ENCODE peak calls at places on chromosomes 6 and 20, in eight cellular contexts. Q, P, D, V, A, Z, X and Y are unnamed samples.
A peak's percentile ranks its signal among the peaks of the same experiment; 100 is the strongest.

GRCh38 chr6:118639054-118639964 is 12.1 kb downstream of the CEP85L start:
- DNase-seq in Q (no peak), P (no peak), D (no peak), V (no peak), A (no peak), Z (no peak), X (no peak), Y (no peak)

GRCh38 chr6:107185570-107185969 is 70.3 kb upstream of the BEND3 start:
- DNase-seq in Q (no peak), P (no peak), D (peak; percentile 8), V (peak; percentile 11), A (no peak), Z (peak; percentile 19), X (peak; percentile 54), Y (peak; percentile 10)

GRCh38 chr6:40302856-40303449 is 284.2 kb downstream of the LRFN2 start:
- DNase-seq in Q (no peak), P (no peak), D (no peak), V (no peak), A (no peak), Z (no peak), X (no peak), Y (peak; percentile 96)

GRCh38 chr20:32227744-32228688 is 20.3 kb downstream of the POFUT1 start:
- DNase-seq in Q (no peak), P (no peak), D (no peak), V (no peak), A (no peak), Z (no peak), X (no peak), Y (no peak)

GRCh38 chr6:107987805-107988204 is 29.8 kb upstream of the SEC63 start:
- DNase-seq in Q (no peak), P (no peak), D (no peak), V (no peak), A (no peak), Z (no peak), X (no peak), Y (no peak)

GRCh38 chr6:36847152-36847551 is 7.9 kb upstream of the CPNE5 start:
- DNase-seq in Q (no peak), P (no peak), D (no peak), V (no peak), A (no peak), Z (no peak), X (no peak), Y (peak; percentile 62)

GRCh38 chr6:55913213-55914195 is 38.1 kb upstream of the BMP5 start:
- DNase-seq in Q (no peak), P (no peak), D (peak; percentile 15), V (no peak), A (no peak), Z (no peak), X (no peak), Y (peak; percentile 67)

GRCh38 chr6:97656706-97657350 is 373.8 kb upstream of the MMS22L start:
- DNase-seq in Q (no peak), P (no peak), D (no peak), V (no peak), A (no peak), Z (no peak), X (no peak), Y (no peak)

GRCh38 chr20:53949319-53949839 is 121.0 kb downstream of the BCAS1 start:
- DNase-seq in Q (peak; percentile 76), P (peak; percentile 64), D (peak; percentile 98), V (no peak), A (peak; percentile 86), Z (peak; percentile 92), X (no peak), Y (no peak)

GRCh38 chr6:116033687-116034303 is 26.9 kb downstream of the FRK start:
- DNase-seq in Q (no peak), P (no peak), D (no peak), V (no peak), A (no peak), Z (no peak), X (no peak), Y (no peak)

GRCh38 chr6:30685977-30686907 is at the start of gene PPP1R18:
- DNase-seq in Q (peak; percentile 86), P (peak; percentile 72), D (peak; percentile 72), V (peak; percentile 66), A (peak; percentile 88), Z (peak; percentile 70), X (peak; percentile 85), Y (peak; percentile 83)

GRCh38 chr6:129140571-129140970 is 257.6 kb downstream of the LAMA2 start:
- DNase-seq in Q (no peak), P (no peak), D (no peak), V (no peak), A (no peak), Z (no peak), X (no peak), Y (no peak)

GRCh38 chr20:20677186-20677585 is 35.3 kb downstream of the RALGAPA2 start:
- DNase-seq in Q (no peak), P (no peak), D (no peak), V (no peak), A (no peak), Z (no peak), X (no peak), Y (no peak)

GRCh38 chr20:63836335-63837133 is 5.5 kb upstream of the ZBTB46 start:
- DNase-seq in Q (no peak), P (no peak), D (no peak), V (no peak), A (no peak), Z (no peak), X (no peak), Y (peak; percentile 30)

GRCh38 chr20:46823271-46823747 is 71.3 kb upstream of the EYA2 start:
- DNase-seq in Q (no peak), P (no peak), D (no peak), V (no peak), A (no peak), Z (no peak), X (peak; percentile 30), Y (no peak)

GRCh38 chr20:14406495-14406894 is 69.1 kb upstream of the FLRT3 start:
- DNase-seq in Q (no peak), P (no peak), D (peak; percentile 94), V (no peak), A (no peak), Z (no peak), X (no peak), Y (no peak)

GRCh38 chr6:71279740-71280139 is 8.9 kb upstream of the OGFRL1 start:
- DNase-seq in Q (no peak), P (no peak), D (no peak), V (no peak), A (no peak), Z (no peak), X (no peak), Y (no peak)

GRCh38 chr6:134034951-134035822 is 17.2 kb downstream of the SLC2A12 start:
- DNase-seq in Q (no peak), P (no peak), D (peak; percentile 68), V (no peak), A (no peak), Z (no peak), X (no peak), Y (no peak)

GRCh38 chr6:137676888-137677287 is 182.7 kb upstream of the OLIG3 start:
- DNase-seq in Q (no peak), P (no peak), D (no peak), V (no peak), A (no peak), Z (no peak), X (no peak), Y (no peak)

GRCh38 chr6:134870677-134871498 is 79.0 kb downstream of the ALDH8A1 start:
- DNase-seq in Q (no peak), P (no peak), D (no peak), V (no peak), A (no peak), Z (no peak), X (no peak), Y (no peak)

GRCh38 chr20:15643713-15644112 is 929.5 kb downstream of the KIF16B start:
- DNase-seq in Q (no peak), P (no peak), D (peak; percentile 51), V (no peak), A (no peak), Z (no peak), X (no peak), Y (no peak)

GRCh38 chr20:36215778-36216177 is 20.5 kb upstream of the AAR2 start:
- DNase-seq in Q (no peak), P (no peak), D (no peak), V (no peak), A (no peak), Z (no peak), X (no peak), Y (no peak)

GRCh38 chr20:45253260-45253659 is 1.1 kb downstream of the SLPI start:
- DNase-seq in Q (no peak), P (no peak), D (peak; percentile 88), V (no peak), A (no peak), Z (no peak), X (no peak), Y (no peak)

GRCh38 chr6:149190228-149190831 is 127.2 kb upstream of the TAB2 start:
- DNase-seq in Q (peak; percentile 49), P (no peak), D (peak; percentile 39), V (peak; percentile 31), A (peak; percentile 22), Z (peak; percentile 47), X (peak; percentile 23), Y (peak; percentile 19)

GRCh38 chr6:44696099-44696498 is 308.6 kb downstream of the CDC5L start:
- DNase-seq in Q (no peak), P (no peak), D (peak; percentile 25), V (no peak), A (no peak), Z (no peak), X (no peak), Y (no peak)

GRCh38 chr6:111842891-111843290 is 30.4 kb downstream of the FYN start:
- DNase-seq in Q (no peak), P (no peak), D (no peak), V (no peak), A (no peak), Z (no peak), X (no peak), Y (no peak)

GRCh38 chr6:24927985-24928735 is 7.6 kb downstream of the RIPOR2 start:
- DNase-seq in Q (no peak), P (no peak), D (peak; percentile 41), V (no peak), A (no peak), Z (no peak), X (no peak), Y (no peak)

GRCh38 chr20:54223751-54224150 is 15.9 kb downstream of the PFDN4 start:
- DNase-seq in Q (no peak), P (no peak), D (no peak), V (no peak), A (no peak), Z (no peak), X (no peak), Y (no peak)